ENCODE peak calls at places on chromosome 7, in six cellular contexts. M is fibroblast of lung; Z is naive thymus-derived CD4-positive, alpha-beta T cell; R is right atrium auricular region; C is tibial nerve; N is left ventricle myocardium inferior. O is an unnamed sample. For H3K4me1, the result is how much of the 10 kb centered on the place peaks cover.

GRCh38 chr7:112790651-112790973 is 419 bp upstream of the TMEM168 start:
- DNase-seq in M (no peak), Z (no peak), R (no peak), C (no peak), N (no peak), O (no peak)

GRCh38 chr7:87146740-87147386 is 5.4 kb upstream of the DMTF1 start:
- DNase-seq in M (no peak), Z (no peak), R (no peak), C (no peak), N (no peak), O (no peak)

GRCh38 chr7:40720401-40720800 is 585.6 kb downstream of the SUGCT start:
- DNase-seq in M (peak), Z (no peak), R (no peak), C (no peak), N (no peak), O (no peak)

GRCh38 chr7:63900394-63901203 is 98.0 kb upstream of the ZNF722 start:
- DNase-seq in M (no peak), Z (peak), R (peak), C (peak), N (peak), O (peak)

GRCh38 chr7:128135275-128136214 is 104.3 kb upstream of the LRRC4 start:
- DNase-seq in M (peak), Z (peak), R (peak), C (no peak), N (peak), O (peak)

GRCh38 chr7:26153246-26153822 is 1.3 kb downstream of the NFE2L3 start:
- DNase-seq in M (no peak), Z (peak), R (no peak), C (no peak), N (no peak), O (no peak)

GRCh38 chr7:79553811-79554555 is 100.5 kb upstream of the MAGI2 start:
- DNase-seq in M (peak), Z (no peak), R (no peak), C (no peak), N (no peak), O (no peak)

GRCh38 chr7:81503321-81503720 is 266.5 kb downstream of the HGF start:
- DNase-seq in M (no peak), Z (no peak), R (no peak), C (no peak), N (no peak), O (no peak)

GRCh38 chr7:47600199-47601118 is 18.5 kb upstream of the TNS3 start:
- DNase-seq in M (peak), Z (no peak), R (no peak), C (no peak), N (no peak), O (no peak)

GRCh38 chr7:85426487-85426960 is 239.7 kb upstream of the SEMA3D start:
- DNase-seq in M (peak), Z (no peak), R (no peak), C (no peak), N (no peak), O (no peak)

GRCh38 chr7:2566890-2567662 is 8.3 kb downstream of the IQCE start:
- DNase-seq in M (no peak), Z (no peak), R (no peak), C (no peak), N (peak), O (no peak)

GRCh38 chr7:22387583-22387982 is 30.6 kb upstream of the RAPGEF5 start:
- DNase-seq in M (peak), Z (no peak), R (no peak), C (no peak), N (peak), O (no peak)

GRCh38 chr7:514242-514641 is 5.4 kb downstream of the PDGFA start:
- DNase-seq in M (no peak), Z (no peak), R (no peak), C (no peak), N (no peak), O (no peak)

GRCh38 chr7:12316925-12317324 is 86.7 kb downstream of the VWDE start:
- DNase-seq in M (peak), Z (no peak), R (no peak), C (no peak), N (no peak), O (no peak)

GRCh38 chr7:147646568-147646967 is 944.0 kb upstream of the C7orf33 start:
- DNase-seq in M (no peak), Z (no peak), R (no peak), C (no peak), N (no peak), O (no peak)

GRCh38 chr7:97043281-97043680 is 18.6 kb upstream of the DLX5 start:
- DNase-seq in M (no peak), Z (no peak), R (no peak), C (no peak), N (no peak), O (no peak)

GRCh38 chr7:18552311-18552916 is 56.9 kb downstream of the HDAC9 start:
- DNase-seq in M (no peak), Z (no peak), R (no peak), C (no peak), N (no peak), O (no peak)

GRCh38 chr7:46569117-46569433 is 648.0 kb upstream of the IGFBP3 start:
- DNase-seq in M (peak), Z (no peak), R (no peak), C (no peak), N (no peak), O (no peak)

GRCh38 chr7:90474284-90475210 is 5.1 kb downstream of the PTTG1IP2 start:
- DNase-seq in M (peak), Z (no peak), R (no peak), C (no peak), N (no peak), O (no peak)

GRCh38 chr7:100839361-100839760 is 12.0 kb upstream of the EPHB4 start:
- DNase-seq in M (no peak), Z (no peak), R (no peak), C (no peak), N (no peak), O (no peak)

GRCh38 chr7:1112625-1113547 is 25.0 kb downstream of the GPER1 start:
- DNase-seq in M (no peak), Z (no peak), R (no peak), C (no peak), N (peak), O (no peak)

GRCh38 chr7:11182736-11183135 is 209.1 kb downstream of the PHF14 start:
- DNase-seq in M (peak), Z (no peak), R (no peak), C (no peak), N (no peak), O (no peak)

GRCh38 chr7:27873981-27874957 is 134.3 kb downstream of the TAX1BP1 start:
- DNase-seq in M (peak), Z (no peak), R (no peak), C (no peak), N (peak), O (no peak)

DNA sequence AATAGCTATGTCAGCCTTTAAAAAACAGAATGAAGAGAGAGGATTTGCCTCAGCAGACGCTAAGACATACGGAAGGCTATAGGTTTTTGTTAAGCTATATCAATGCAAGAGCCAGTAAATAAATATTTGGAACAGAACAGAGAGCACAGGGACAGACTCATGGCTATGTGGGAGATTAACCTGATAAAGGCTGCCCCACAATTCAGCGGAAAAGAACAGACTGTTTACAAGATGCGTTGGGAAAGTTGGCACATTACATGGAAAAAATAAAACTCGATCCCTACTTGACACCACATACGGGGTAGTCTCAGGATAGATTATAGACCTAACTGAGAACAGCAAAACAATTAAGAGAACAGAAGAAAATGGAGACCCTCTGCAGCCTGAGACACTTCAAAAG is 10.8 kb downstream of the KCNH2 start:
- DNase-seq in M (no peak), Z (no peak), R (no peak), C (no peak), N (no peak), O (no peak)
- H3K4me1 ChIP-seq in M (under half), Z (under half), R (half or more), C (under half), N (half or more), O (under half)

DNA sequence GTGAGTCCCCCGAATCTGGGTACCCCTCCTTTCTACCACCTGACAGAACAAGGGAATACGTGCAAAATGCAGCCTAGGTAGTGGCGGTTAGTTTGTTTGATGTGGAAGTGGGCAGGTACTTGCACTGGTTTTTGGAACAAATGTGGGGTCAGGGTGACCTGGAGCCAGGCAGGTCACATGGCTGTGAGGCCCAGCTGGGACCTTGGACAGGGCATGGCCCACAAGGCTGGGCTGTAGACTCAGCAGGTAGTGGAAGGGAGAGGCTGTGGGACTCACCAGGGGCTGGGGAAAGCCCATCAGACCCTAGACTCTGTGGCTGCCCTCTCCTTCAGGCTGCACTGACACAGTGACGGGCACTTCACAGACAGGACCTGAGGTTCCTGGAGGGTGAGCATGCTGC is 159.9 kb upstream of the ADCY1 start:
- DNase-seq in M (no peak), Z (no peak), R (no peak), C (no peak), N (no peak), O (no peak)
- H3K27ac ChIP-seq in M (no peak), Z (no peak), R (no peak), C (no peak), N (no peak), O (no peak)

DNA sequence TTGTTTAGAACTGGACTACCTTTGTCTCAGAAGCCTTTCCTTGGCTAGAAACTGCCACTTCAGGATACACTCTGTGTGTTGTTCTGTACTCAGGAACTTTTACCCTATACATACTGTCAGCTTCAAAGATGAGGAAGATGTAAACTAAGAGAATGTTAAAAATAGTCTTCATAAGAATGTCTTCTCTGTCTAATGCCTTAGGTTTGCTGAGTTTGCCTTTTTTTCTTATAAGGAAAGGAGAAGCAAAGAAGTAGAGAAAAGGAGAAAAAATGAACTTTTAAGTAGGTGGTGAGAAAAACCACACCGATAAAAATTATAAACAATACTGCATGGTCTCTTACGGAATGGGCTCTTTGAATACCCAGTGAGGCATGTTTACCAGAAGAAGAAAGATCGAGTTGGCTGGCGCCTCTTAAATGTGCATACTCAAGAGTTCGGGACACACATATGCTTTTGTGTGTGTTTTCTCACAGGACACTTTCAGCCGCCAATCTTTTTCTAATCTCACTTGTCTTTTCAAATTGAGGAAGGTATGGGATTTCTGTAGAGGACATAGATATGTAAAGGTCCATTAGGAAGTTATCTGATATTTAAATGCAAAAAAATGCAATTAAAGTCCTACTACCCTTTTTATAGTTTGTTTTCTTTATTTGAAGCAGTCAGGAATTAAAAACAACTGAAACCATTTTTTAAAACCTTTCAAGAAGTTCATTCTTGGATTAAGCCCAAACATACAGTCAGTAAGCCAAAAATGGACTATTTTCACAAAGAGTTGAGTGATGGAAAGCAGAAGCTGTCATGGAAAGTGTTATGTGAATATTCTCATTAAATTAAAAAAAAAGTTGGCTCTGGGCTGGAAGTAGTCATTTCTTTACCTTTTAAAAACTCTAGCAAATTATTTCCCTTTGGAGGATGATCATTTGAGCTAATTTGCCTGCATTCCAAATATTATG is 100.6 kb upstream of the MDFIC start:
- DNase-seq in M (peak), Z (no peak), R (no peak), C (no peak), N (no peak), O (no peak)
- H3K4me3 ChIP-seq in M (no peak), Z (no peak), R (no peak), C (no peak), N (no peak), O (no peak)

DNA sequence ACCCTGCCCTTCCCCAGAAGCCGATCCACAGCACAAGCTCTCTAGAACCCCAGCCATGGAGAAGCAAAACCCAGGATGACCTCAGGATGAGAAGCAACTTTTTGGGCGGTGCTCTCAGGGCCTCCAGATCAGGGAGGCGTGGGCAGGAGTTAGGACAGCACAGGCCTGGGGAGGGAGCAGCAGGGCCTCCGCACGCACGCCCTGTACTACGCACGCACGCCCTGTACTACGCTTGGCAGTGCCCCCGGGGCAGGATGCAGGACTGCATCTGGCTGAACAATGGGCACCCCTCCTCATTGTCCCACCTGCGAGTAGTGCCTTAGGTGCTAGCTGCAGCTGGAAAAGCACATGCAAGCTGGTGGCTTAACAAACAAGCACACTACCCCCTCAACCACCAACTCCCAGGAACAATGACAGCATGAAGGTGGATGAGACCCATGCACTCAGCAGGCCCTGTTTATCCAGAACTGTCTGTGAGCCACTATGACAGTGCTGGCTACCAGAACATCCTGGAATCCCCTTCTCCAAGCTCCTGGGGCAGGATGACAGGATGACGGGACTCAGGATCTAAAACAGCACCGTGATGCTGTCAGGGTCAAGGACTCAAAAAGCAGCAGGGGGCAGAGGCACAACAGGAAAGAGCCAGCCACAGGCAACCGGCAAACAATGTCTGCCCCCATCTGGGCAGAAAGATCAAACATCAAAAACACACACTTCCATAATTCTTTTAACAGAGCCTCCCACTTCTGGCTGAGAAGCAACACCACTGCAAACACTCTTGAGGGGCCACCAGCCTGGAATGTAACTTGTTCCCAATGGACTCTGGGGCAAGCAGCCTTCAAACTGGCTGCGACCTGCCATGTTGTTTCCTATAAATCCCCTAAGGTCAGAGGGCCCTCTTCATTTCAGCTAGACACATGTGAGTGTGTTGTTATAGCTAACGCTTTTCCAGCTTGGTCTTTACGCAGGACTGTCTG is 11.7 kb downstream of the PODXL start:
- DNase-seq in M (peak), Z (no peak), R (no peak), C (no peak), N (no peak), O (no peak)
- H3K4me1 ChIP-seq in M (under half), Z (under half), R (half or more), C (under half), N (half or more), O (under half)

GRCh38 chr7:137942459-137943115 is 59.3 kb downstream of the CREB3L2 start:
- DNase-seq in M (no peak), Z (no peak), R (no peak), C (no peak), N (no peak), O (no peak)
- H3K27ac ChIP-seq in M (peak), Z (no peak), R (peak), C (peak), N (peak), O (no peak)

GRCh38 chr7:105743351-105743812 is 133.0 kb downstream of the ATXN7L1 start:
- DNase-seq in M (no peak), Z (no peak), R (no peak), C (no peak), N (no peak), O (no peak)
- H3K4me3 ChIP-seq in M (no peak), Z (no peak), R (no peak), C (no peak), N (no peak), O (no peak)

DNA sequence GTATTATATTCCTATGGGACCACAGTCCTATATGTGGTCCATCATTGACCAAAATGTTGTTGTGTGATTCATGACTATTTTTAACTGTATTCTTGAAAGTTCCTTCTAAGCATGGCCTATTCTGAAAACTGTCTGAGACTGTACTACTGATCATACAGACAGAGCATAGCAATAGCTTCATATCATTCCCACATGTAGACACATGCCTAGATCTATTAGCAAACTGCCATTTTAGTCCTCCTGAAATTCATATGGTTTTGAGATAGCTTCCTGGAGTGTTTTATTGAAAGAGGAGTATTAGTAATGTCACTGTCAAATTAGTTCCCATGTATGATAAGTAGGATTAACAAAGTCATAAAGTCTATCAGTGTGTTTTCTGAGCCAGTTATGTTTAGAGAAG is 157.5 kb downstream of the BMPER start:
- DNase-seq in M (no peak), Z (no peak), R (no peak), C (no peak), N (no peak), O (no peak)
- H3K4me1 ChIP-seq in M (under half), Z (under half), R (under half), C (under half), N (under half), O (under half)

GRCh38 chr7:116495737-116496136 is 3.8 kb upstream of the CAV2 start:
- DNase-seq in M (no peak), Z (no peak), R (no peak), C (no peak), N (no peak), O (no peak)

GRCh38 chr7:116492654-116493109 is 6.9 kb upstream of the CAV2 start:
- DNase-seq in M (no peak), Z (no peak), R (no peak), C (no peak), N (no peak), O (no peak)

GRCh38 chr7:116490351-116490750 is 9.2 kb upstream of the CAV2 start:
- DNase-seq in M (no peak), Z (no peak), R (no peak), C (no peak), N (no peak), O (no peak)

GRCh38 chr7:116494472-116494871 is 5.1 kb upstream of the CAV2 start:
- DNase-seq in M (no peak), Z (no peak), R (no peak), C (no peak), N (no peak), O (no peak)

DNA sequence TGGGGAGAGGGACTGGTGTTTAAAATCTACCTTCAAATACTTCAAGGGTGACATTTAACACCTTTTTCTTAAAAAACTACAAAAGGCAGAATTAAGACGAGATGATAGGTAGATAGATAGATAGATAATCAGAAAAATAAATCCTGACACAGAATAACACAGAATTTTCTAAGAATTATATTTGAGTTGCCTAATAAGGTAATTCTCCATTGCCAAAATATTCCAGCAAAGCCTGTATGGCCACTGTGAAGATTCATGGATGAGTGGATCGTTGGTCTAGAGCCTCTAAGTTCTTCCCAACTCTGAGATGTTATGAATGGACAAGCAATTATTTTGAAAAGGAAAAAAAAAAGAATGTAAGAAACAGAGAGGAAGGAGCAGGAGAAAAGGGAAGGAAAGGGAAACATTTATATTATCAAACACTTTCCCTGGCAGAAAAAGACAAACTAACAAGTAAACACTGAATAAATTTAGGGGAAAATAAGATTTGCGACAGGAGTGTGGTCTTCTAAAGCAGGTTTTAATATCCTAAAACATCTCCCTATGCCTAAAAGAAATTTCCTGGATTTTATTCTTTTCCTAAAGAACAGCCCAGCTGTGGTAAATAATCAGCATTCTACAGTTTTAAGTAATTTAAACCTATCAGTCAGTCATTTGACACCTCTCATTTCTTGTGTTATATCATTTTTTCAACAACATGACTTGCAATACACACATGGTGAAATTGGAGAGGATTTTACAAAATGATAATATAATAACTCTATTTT is 7.5 kb upstream of the CAV2 start:
- DNase-seq in M (no peak), Z (no peak), R (no peak), C (no peak), N (no peak), O (no peak)
- H3K27ac ChIP-seq in M (no peak), Z (no peak), R (peak), C (peak), N (peak), O (peak)

DNA sequence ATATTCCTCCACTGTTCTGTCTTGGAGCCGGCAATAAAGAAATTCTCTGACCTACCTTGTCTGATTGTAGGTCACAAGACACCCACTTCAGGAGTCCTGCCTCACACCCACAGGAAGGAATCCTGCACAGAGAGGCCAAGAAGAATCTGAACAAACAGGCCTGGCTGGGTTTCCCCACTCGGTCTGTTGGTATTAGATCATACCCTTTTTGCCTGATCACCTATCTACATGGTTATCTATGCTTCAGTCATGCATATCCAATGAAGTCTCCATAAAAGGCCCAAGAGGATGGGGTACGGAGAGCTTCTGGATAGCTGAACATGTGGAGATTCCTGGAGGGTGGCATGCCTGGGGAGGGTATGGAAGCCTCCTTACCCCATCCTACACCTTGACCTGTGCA is 12.3 kb downstream of the OGDH start:
- DNase-seq in M (peak), Z (peak), R (no peak), C (no peak), N (no peak), O (no peak)
- H3K4me3 ChIP-seq in M (no peak), Z (no peak), R (no peak), C (no peak), N (no peak), O (no peak)

O was measured in CD8-positive, alpha-beta memory T cell.